ENCODE peak calls at places on chromosomes 12 and 14, in seven cellular contexts. Z is aorta, J is lung, V is sigmoid colon, E is GM12878, S is IMR-90, C is colonic mucosa. H is an unnamed sample.

GRCh38 chr12:115891551-115891950 is 385.9 kb downstream of the MED13L start:
- DNase-seq in Z (no peak), C (no peak), V (no peak), J (no peak), S (no peak), E (no peak), H (no peak)

GRCh38 chr12:56142184-56142784 is 10.1 kb upstream of the MYL6B start:
- DNase-seq in E (no peak), J (no peak), V (no peak), Z (no peak), S (no peak), C (no peak), H (no peak)

GRCh38 chr14:68816183-68816942 is 23.5 kb upstream of the ZFP36L1 start:
- DNase-seq in S (peak; percentile 86), Z (peak; percentile 94), C (peak; percentile 91), V (peak; percentile 96), E (no peak), J (peak; percentile 88), H (peak; percentile 94)

GRCh38 chr12:53231859-53232640 is at the start of gene RARG:
- DNase-seq in Z (peak; percentile 84), J (peak; percentile 74), S (no peak), E (no peak), C (peak; percentile 75), V (peak; percentile 85), H (no peak)

GRCh38 chr12:6383572-6384498 is at the start of gene LTBR:
- DNase-seq in C (peak; percentile 96), S (peak; percentile 90), E (no peak), V (peak; percentile 99), J (peak; percentile 96), Z (peak; percentile 98), H (peak; percentile 99)

GRCh38 chr14:88043523-88043922 is 38.6 kb downstream of the GPR65 start:
- DNase-seq in Z (no peak), S (no peak), J (no peak), V (no peak), C (no peak), E (no peak), H (no peak)

GRCh38 chr12:12441891-12442461 is 85.1 kb downstream of the BORCS5 start:
- DNase-seq in J (no peak), E (no peak), Z (no peak), V (no peak), C (no peak), S (peak; percentile 39), H (no peak)

GRCh38 chr12:104495786-104496185 is 39.0 kb downstream of the CHST11 start:
- DNase-seq in Z (no peak), J (no peak), E (no peak), S (peak; percentile 12), V (no peak), C (no peak), H (no peak)

GRCh38 chr14:69483765-69484443 is 624 bp upstream of the PLEKHD1 start:
- DNase-seq in Z (peak; percentile 50), V (no peak), S (peak; percentile 13), C (no peak), E (no peak), J (no peak), H (peak; percentile 31)

GRCh38 chr14:60353410-60353809 is 104.4 kb downstream of the PPM1A start:
- DNase-seq in C (no peak), E (no peak), Z (no peak), V (no peak), S (no peak), J (no peak), H (no peak)
- H3K27me3 ChIP-seq in C (no peaks in the 10 kb centered on the region), E (no peaks in the 10 kb centered on the region), Z (no peaks in the 10 kb centered on the region), V (no peaks in the 10 kb centered on the region), S (peaks cover 19% of the 10 kb centered on the region), J (no peaks in the 10 kb centered on the region), H (no peaks in the 10 kb centered on the region)

DNA sequence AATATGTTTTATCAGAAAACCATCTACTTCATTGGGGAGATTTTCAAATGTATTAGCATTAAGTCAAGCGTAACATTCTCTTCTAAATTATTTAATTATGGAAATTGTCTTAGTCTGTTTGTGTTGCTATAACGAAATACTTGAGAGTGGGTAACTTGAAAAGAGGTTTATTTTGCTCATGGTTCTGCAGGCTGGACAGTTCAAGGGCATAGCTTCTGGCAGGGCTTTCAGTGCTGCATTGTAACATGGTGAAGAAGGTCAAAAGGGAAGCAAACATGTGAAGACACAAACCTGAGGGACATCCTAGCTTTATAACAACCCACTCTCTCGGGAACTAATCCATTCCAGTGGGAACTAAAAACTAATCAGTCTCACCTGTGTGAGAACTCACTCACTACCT is 84.3 kb upstream of the TMPO start:
- DNase-seq in Z (no peak), E (no peak), V (no peak), J (no peak), C (no peak), S (no peak), H (no peak)
- H3K27ac ChIP-seq in Z (no peak overlapping the region), E (no peak overlapping the region), V (no peak overlapping the region), J (no peak overlapping the region), C (no peak overlapping the region), S (no peak overlapping the region), H (no peak overlapping the region)

DNA sequence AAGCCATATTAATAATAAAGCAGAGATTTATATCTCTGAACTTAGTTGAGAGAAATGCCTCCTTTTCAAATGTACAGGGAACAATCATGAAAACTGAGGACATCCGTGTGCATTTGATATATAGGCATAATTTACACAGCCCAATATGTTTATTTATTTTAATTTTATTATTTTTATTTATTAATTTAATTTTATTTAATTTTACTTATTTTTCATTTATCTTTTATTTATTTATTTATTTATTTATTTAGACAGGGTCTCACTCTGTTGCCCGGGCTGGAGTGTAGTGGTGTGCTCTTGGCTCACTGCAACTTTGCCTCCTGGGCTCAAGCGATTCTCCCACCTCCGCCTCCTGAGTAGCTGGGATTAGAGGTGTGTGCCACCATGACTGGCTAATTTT is 8.4 kb downstream of the TCL1A start:
- DNase-seq in C (no peak), Z (no peak), V (no peak), J (no peak), S (no peak), E (no peak), H (no peak)
- H3K27me3 ChIP-seq in C (no peaks in the 10 kb centered on the region), Z (no peaks in the 10 kb centered on the region), V (peaks cover 10% of the 10 kb centered on the region), J (no peaks in the 10 kb centered on the region), S (no peaks in the 10 kb centered on the region), E (no peaks in the 10 kb centered on the region), H (no peaks in the 10 kb centered on the region)

GRCh38 chr12:44874981-44875416 is 1.1 kb downstream of the NELL2 start:
- DNase-seq in E (no peak), V (no peak), S (no peak), Z (no peak), C (no peak), J (no peak), H (no peak)
- H3K27ac ChIP-seq in E (no peak overlapping the region), V (no peak overlapping the region), S (no peak overlapping the region), Z (no peak overlapping the region), C (no peak overlapping the region), J (no peak overlapping the region), H (no peak overlapping the region)

GRCh38 chr12:68200854-68201253 is 24.8 kb downstream of the IL26 start:
- DNase-seq in V (no peak), E (no peak), C (no peak), S (no peak), Z (no peak), J (no peak), H (no peak)
- H3K27me3 ChIP-seq in V (no peaks in the 10 kb centered on the region), E (no peaks in the 10 kb centered on the region), C (no peaks in the 10 kb centered on the region), S (peaks cover 4% of the 10 kb centered on the region), Z (peaks cover 1% of the 10 kb centered on the region), J (peaks cover 4% of the 10 kb centered on the region), H (no peaks in the 10 kb centered on the region)

GRCh38 chr14:71780822-71781221 is 151.4 kb upstream of the RGS6 start:
- DNase-seq in S (no peak), J (no peak), Z (no peak), V (no peak), E (no peak), C (no peak), H (no peak)
- H3K27ac ChIP-seq in S (no peak overlapping the region), J (no peak overlapping the region), Z (no peak overlapping the region), V (no peak overlapping the region), E (no peak overlapping the region), C (no peak overlapping the region), H (no peak overlapping the region)

H was measured in right lobe of liver.